ENCODE peak calls at places on chromosome 1, in four cellular contexts. H is CD8-positive, alpha-beta memory T cell; K is pancreas; N is GOT3. D is an unnamed sample.

GRCh38 chr1:2789164-2789985 is 12.1 kb downstream of the TTC34 start:
- DNase-seq in K (no peak), N (no peak), H (no peak), D (no peak)

GRCh38 chr1:227887697-227888403 is 59.9 kb downstream of the WNT9A start:
- DNase-seq in H (peak), K (no peak), N (no peak), D (no peak)

GRCh38 chr1:24966121-24966723 is 36.1 kb upstream of the RUNX3 start:
- DNase-seq in K (no peak), N (no peak), H (peak), D (no peak)

GRCh38 chr1:6423321-6423999 is 1.1 kb upstream of the ESPN start:
- DNase-seq in N (no peak), H (peak), K (peak), D (peak)

GRCh38 chr1:2068951-2069350 is 18.7 kb downstream of the PRKCZ start:
- DNase-seq in H (no peak), N (no peak), K (no peak), D (no peak)

GRCh38 chr1:65050735-65051134 is 84.4 kb upstream of the JAK1 start:
- DNase-seq in K (no peak), H (no peak), N (no peak), D (no peak)

GRCh38 chr1:25711555-25712298 is 88.3 kb upstream of the SELENON start:
- DNase-seq in K (no peak), N (no peak), H (peak), D (peak)

GRCh38 chr1:244370060-244370637 is 81.6 kb downstream of the ADSS2 start:
- DNase-seq in K (no peak), H (no peak), N (no peak), D (no peak)

GRCh38 chr1:37509181-37509580 is 5.4 kb downstream of the MEAF6 start:
- DNase-seq in K (no peak), H (no peak), N (no peak), D (no peak)

GRCh38 chr1:87155180-87155579 is 173.5 kb upstream of the LMO4 start:
- DNase-seq in N (no peak), H (no peak), K (no peak), D (no peak)

GRCh38 chr1:210234254-210234747 is 1.7 kb downstream of the SERTAD4 start:
- DNase-seq in H (no peak), N (no peak), K (no peak), D (no peak)

GRCh38 chr1:207461649-207462048 is 7.5 kb downstream of the CR2 start:
- DNase-seq in H (no peak), N (no peak), K (no peak), D (no peak)

GRCh38 chr1:14095001-14095400 is 395.0 kb downstream of the PRDM2 start:
- DNase-seq in H (no peak), K (no peak), N (no peak), D (no peak)

GRCh38 chr1:17692645-17693044 is 62.5 kb upstream of the ACTL8 start:
- DNase-seq in H (no peak), N (no peak), K (no peak), D (no peak)

GRCh38 chr1:224786533-224787249 is 142.8 kb upstream of the DNAH14 start:
- DNase-seq in K (no peak), N (no peak), H (no peak), D (no peak)

GRCh38 chr1:118247593-118247992 is 62.6 kb upstream of the SPAG17 start:
- DNase-seq in H (no peak), N (no peak), K (no peak), D (no peak)

GRCh38 chr1:191831572-191831971 is 326.7 kb upstream of the RGS18 start:
- DNase-seq in N (no peak), K (no peak), H (no peak), D (no peak)

GRCh38 chr1:108646661-108647269 is 14.1 kb downstream of the HENMT1 start:
- DNase-seq in K (peak), N (no peak), H (peak), D (peak)

GRCh38 chr1:73065585-73065984 is 783.2 kb upstream of the NEGR1 start:
- DNase-seq in K (no peak), H (no peak), N (no peak), D (no peak)

GRCh38 chr1:17547271-17547670 is 7.8 kb downstream of the ARHGEF10L start:
- DNase-seq in K (no peak), H (no peak), N (no peak), D (no peak)

GRCh38 chr1:3246251-3246650 is 177.2 kb downstream of the PRDM16 start:
- DNase-seq in N (no peak), K (no peak), H (no peak), D (no peak)

GRCh38 chr1:228930479-228930957 is 195.2 kb downstream of the RHOU start:
- DNase-seq in K (no peak), N (no peak), H (no peak), D (no peak)

GRCh38 chr1:204523605-204524215 is 7.5 kb downstream of the MDM4 start:
- DNase-seq in N (no peak), H (no peak), K (no peak), D (no peak)

GRCh38 chr1:156114101-156114918 is at the start of gene LMNA:
- DNase-seq in N (peak), H (peak), K (peak), D (peak)

GRCh38 chr1:212110617-212111016 is 75.1 kb downstream of the DTL start:
- DNase-seq in H (no peak), K (peak), N (no peak), D (no peak)

GRCh38 chr1:14366361-14367018 is 232.0 kb upstream of the KAZN start:
- DNase-seq in H (no peak), N (no peak), K (no peak), D (no peak)

GRCh38 chr1:2800664-2801045 is 838 bp downstream of the TTC34 start:
- DNase-seq in H (peak), K (no peak), N (no peak), D (no peak)

GRCh38 chr1:72845342-72845741 is 563.0 kb upstream of the NEGR1 start:
- DNase-seq in H (no peak), N (no peak), K (no peak), D (no peak)

GRCh38 chr1:31666290-31666963 is 21.8 kb upstream of the PEF1 start:
- DNase-seq in H (no peak), K (peak), N (no peak), D (no peak)

GRCh38 chr1:74463301-74463988 is 49.0 kb downstream of the LRRC53 start:
- DNase-seq in H (no peak), K (no peak), N (no peak), D (no peak)

GRCh38 chr1:31872658-31873636 is 57.1 kb upstream of the SPOCD1 start:
- DNase-seq in K (no peak), N (no peak), H (no peak), D (peak)

GRCh38 chr1:92994105-92994712 is 32.9 kb upstream of the DIPK1A start:
- DNase-seq in N (no peak), H (peak), K (peak), D (peak)

GRCh38 chr1:24119859-24120756 is 8.2 kb upstream of the MYOM3 start:
- DNase-seq in N (no peak), K (peak), H (no peak), D (no peak)

GRCh38 chr1:37307907-37308570 is 166.3 kb upstream of the ZC3H12A start:
- DNase-seq in K (no peak), H (no peak), N (no peak), D (no peak)

GRCh38 chr1:214588963-214589597 is 13.9 kb upstream of the CENPF start:
- DNase-seq in N (no peak), H (no peak), K (no peak), D (no peak)

GRCh38 chr1:36083635-36084501 is at the start of gene TEKT2:
- DNase-seq in K (no peak), H (no peak), N (no peak), D (no peak)

GRCh38 chr1:116433283-116434257 is 60.5 kb downstream of the ATP1A1 start:
- DNase-seq in H (no peak), K (peak), N (no peak), D (no peak)

D was measured in T-cell.